ENCODE peak calls at places on chromosomes 16 and 17, in seven cellular contexts. B, S, V, P, I, R and E are unnamed samples. For H3K27me3, the result is how much of the 10 kb centered on the place peaks cover.

GRCh38 chr16:1538804-1539520 is 5.5 kb downstream of the TMEM204 start:
- DNase-seq in B (no peak), S (no peak), V (no peak), P (no peak), I (no peak), R (no peak), E (no peak)

GRCh38 chr17:40559954-40560591 is 5.2 kb downstream of the CCR7 start:
- DNase-seq in B (peak), S (peak), V (peak), P (peak), I (peak), R (no peak), E (peak)

GRCh38 chr16:87780385-87780989 is 14.7 kb upstream of the KLHDC4 start:
- DNase-seq in B (no peak), S (peak), V (peak), P (peak), I (no peak), R (no peak), E (no peak)

GRCh38 chr16:57245472-57246113 is 534 bp downstream of the ARL2BP start:
- DNase-seq in B (no peak), S (peak), V (no peak), P (no peak), I (peak), R (no peak), E (no peak)

GRCh38 chr17:76560036-76560876 is 20.4 kb downstream of the PRCD start:
- DNase-seq in B (no peak), S (no peak), V (no peak), P (no peak), I (peak), R (no peak), E (no peak)

GRCh38 chr16:21233521-21234150 is at the start of gene ANKS4B:
- DNase-seq in B (no peak), S (no peak), V (no peak), P (no peak), I (no peak), R (no peak), E (no peak)

GRCh38 chr17:13024033-13024432 is 6.2 kb upstream of the ELAC2 start:
- DNase-seq in B (no peak), S (no peak), V (no peak), P (no peak), I (no peak), R (no peak), E (no peak)

GRCh38 chr16:79301036-79301435 is 299.5 kb downstream of the MAF start:
- DNase-seq in B (no peak), S (no peak), V (no peak), P (no peak), I (no peak), R (no peak), E (no peak)

GRCh38 chr17:73591278-73592078 is 52.8 kb downstream of the SDK2 start:
- DNase-seq in B (no peak), S (no peak), V (no peak), P (no peak), I (no peak), R (no peak), E (no peak)

GRCh38 chr16:86364653-86365380 is 145.5 kb upstream of the FOXF1 start:
- DNase-seq in B (no peak), S (no peak), V (no peak), P (no peak), I (no peak), R (no peak), E (no peak)

GRCh38 chr17:3773966-3774365 is 27.0 kb downstream of the ITGAE start:
- DNase-seq in B (no peak), S (no peak), V (no peak), P (no peak), I (no peak), R (no peak), E (no peak)

GRCh38 chr17:3697157-3697515 is 1.2 kb upstream of the P2RX5 start:
- DNase-seq in B (no peak), S (no peak), V (no peak), P (no peak), I (no peak), R (no peak), E (no peak)

GRCh38 chr17:28391401-28391800 is 14.6 kb downstream of the SLC46A1 start:
- DNase-seq in B (no peak), S (no peak), V (no peak), P (no peak), I (no peak), R (no peak), E (no peak)

GRCh38 chr16:1707193-1707790 is 1.3 kb downstream of the MAPK8IP3 start:
- DNase-seq in B (peak), S (peak), V (peak), P (peak), I (peak), R (no peak), E (no peak)

GRCh38 chr17:15298176-15298575 is 33.0 kb upstream of the PMP22 start:
- DNase-seq in B (no peak), S (no peak), V (peak), P (peak), I (peak), R (no peak), E (no peak)

GRCh38 chr17:81398170-81398854 is 3.1 kb downstream of the BAHCC1 start:
- DNase-seq in B (peak), S (peak), V (peak), P (peak), I (peak), R (no peak), E (no peak)

GRCh38 chr16:27500801-27501200 is 48.9 kb downstream of the GTF3C1 start:
- DNase-seq in B (no peak), S (no peak), V (no peak), P (no peak), I (no peak), R (no peak), E (no peak)

GRCh38 chr17:19418312-19418992 is 7.4 kb downstream of the RNF112 start:
- DNase-seq in B (no peak), S (peak), V (peak), P (no peak), I (peak), R (no peak), E (no peak)

GRCh38 chr16:83305092-83305491 is 502.7 kb upstream of the HSBP1 start:
- DNase-seq in B (no peak), S (peak), V (peak), P (peak), I (no peak), R (no peak), E (no peak)

DNA sequence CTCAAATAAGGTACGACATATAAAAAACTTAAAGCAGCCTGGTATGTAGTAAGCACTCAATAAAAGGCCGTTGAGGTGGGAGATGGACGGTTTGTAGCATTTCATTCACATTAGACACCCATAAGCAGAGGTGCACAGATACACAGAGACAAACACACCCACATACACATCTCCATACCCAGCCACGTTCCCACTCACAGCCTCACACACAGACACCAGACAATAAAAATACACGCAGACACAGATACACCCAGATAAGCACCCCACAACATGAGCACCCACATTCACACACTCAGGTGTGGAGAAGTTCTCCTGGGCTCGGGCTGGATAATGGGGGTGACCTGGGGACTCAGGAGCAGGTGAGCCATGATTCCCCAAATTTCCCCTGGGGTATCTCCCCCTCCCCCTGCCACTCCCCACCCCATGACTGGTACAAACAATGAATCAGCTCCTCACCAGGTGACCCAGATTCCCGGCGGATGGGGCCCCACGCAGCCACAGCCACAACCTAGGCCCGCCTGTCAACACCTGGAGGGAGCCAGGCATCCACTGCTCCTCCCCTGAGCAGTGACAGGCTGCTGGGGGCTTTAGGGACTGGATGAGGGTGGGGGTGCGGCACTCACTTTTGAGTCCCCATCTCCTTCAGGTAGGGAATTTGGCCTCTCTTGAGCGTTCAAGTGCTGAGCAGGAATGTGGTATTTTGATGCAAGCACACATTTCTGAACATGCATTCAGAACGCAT is 2.7 kb downstream of the DLX3 start:
- DNase-seq in B (no peak), S (no peak), V (no peak), P (no peak), I (no peak), R (no peak), E (no peak)
- H3K27me3 ChIP-seq in B (under half), S (half or more), V (half or more), P (half or more), I (under half), R (under half), E (half or more)

DNA sequence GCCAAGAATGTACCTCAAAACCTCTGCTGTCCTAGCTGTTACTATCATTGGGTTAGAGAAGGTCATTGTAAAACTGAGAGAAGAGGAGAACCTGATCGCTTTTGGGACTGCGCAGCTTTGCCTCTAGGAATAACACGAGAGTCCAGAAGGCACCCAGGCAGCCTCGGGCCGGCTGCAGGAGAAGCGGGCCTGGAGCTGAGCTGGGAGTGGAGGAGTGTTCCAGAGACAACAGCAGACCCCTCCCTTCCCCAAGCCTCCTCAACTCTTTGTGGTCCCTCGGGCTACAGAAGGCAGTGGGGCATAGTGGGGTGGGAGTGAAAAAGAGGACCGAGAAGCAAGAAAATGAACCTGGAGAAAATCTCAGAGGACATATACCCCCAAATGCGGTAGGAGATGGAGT is 13.1 kb upstream of the HOXB2 start:
- DNase-seq in B (no peak), S (no peak), V (no peak), P (no peak), I (no peak), R (no peak), E (no peak)
- H3K27me3 ChIP-seq in B (under half), S (under half), V (under half), P (under half), I (under half), R (under half), E (half or more)

GRCh38 chr17:36640346-36640745 is 39.0 kb downstream of the MRM1 start:
- DNase-seq in B (no peak), S (no peak), V (no peak), P (no peak), I (no peak), R (no peak), E (no peak)
- H3K27me3 ChIP-seq in B (under half), S (half or more), V (half or more), P (half or more), I (under half), R (under half), E (under half)

GRCh38 chr17:43712397-43712796 is 46.2 kb downstream of the SOST start:
- DNase-seq in B (no peak), S (no peak), V (no peak), P (no peak), I (no peak), R (no peak), E (no peak)
- H3K27me3 ChIP-seq in B (under half), S (under half), V (under half), P (under half), I (under half), R (under half), E (under half)